ENCODE peak calls at places on chromosome 12, in four cellular contexts. Z is Karpas-422, L is HCT116, N is GM23338. E is an unnamed sample. For H4K20me1, the result is how much of the 10 kb centered on the place peaks cover.

GRCh38 chr12:96500686-96501085 is 11.3 kb downstream of the CFAP54 start:
- DNase-seq in L (no peak), N (no peak), Z (peak), E (peak)

GRCh38 chr12:64625243-64626077 is 15.2 kb downstream of the RASSF3 start:
- DNase-seq in L (peak), N (no peak), Z (peak), E (peak)

GRCh38 chr12:127115468-127116035 is 1151.4 kb upstream of the TMEM132C start:
- DNase-seq in L (no peak), N (no peak), Z (no peak), E (no peak)

GRCh38 chr12:8081228-8081920 is 700 bp upstream of the NECAP1 start:
- DNase-seq in N (no peak), L (no peak), Z (peak), E (peak)

GRCh38 chr12:77133566-77133965 is 68.2 kb upstream of the E2F7 start:
- DNase-seq in L (no peak), N (peak), Z (peak), E (peak)

GRCh38 chr12:120833849-120834248 is 70.3 kb downstream of the SPPL3 start:
- DNase-seq in Z (no peak), N (no peak), L (no peak), E (no peak)

GRCh38 chr12:51951843-51952722 is 584 bp downstream of the ACVR1B start:
- DNase-seq in Z (peak), L (no peak), N (peak), E (peak)

GRCh38 chr12:110010853-110011835 is 11.9 kb downstream of the ANKRD13A start:
- DNase-seq in Z (peak), L (no peak), N (no peak), E (peak)

GRCh38 chr12:108838194-108839010 is 19.0 kb downstream of the SSH1 start:
- DNase-seq in L (peak), Z (no peak), N (peak), E (no peak)

GRCh38 chr12:85633491-85633890 is 202.7 kb downstream of the RASSF9 start:
- DNase-seq in Z (no peak), L (no peak), N (no peak), E (no peak)

GRCh38 chr12:102966200-102966941 is 8.9 kb downstream of the ASCL1 start:
- DNase-seq in Z (no peak), N (no peak), L (no peak), E (no peak)

GRCh38 chr12:90953956-90954421 is 987 bp downstream of the CCER1 start:
- DNase-seq in Z (peak), N (peak), L (no peak), E (peak)

GRCh38 chr12:66550626-66551025 is 128.2 kb downstream of the GRIP1 start:
- DNase-seq in Z (no peak), L (no peak), N (no peak), E (peak)

GRCh38 chr12:128702344-128702743 is 121.4 kb downstream of the SLC15A4 start:
- DNase-seq in L (no peak), Z (no peak), N (no peak), E (no peak)

GRCh38 chr12:106841471-106842302 is 67.2 kb downstream of the RIC8B start:
- DNase-seq in L (peak), Z (peak), N (peak), E (peak)

GRCh38 chr12:7188557-7189397 is 709 bp upstream of the PEX5 start:
- DNase-seq in N (peak), Z (peak), L (peak), E (peak)

GRCh38 chr12:91400249-91400648 is 217.6 kb upstream of the DCN start:
- DNase-seq in L (no peak), Z (no peak), N (no peak), E (no peak)

GRCh38 chr12:9133243-9133938 is 17.7 kb upstream of the A2M start:
- DNase-seq in L (no peak), Z (no peak), N (no peak), E (no peak)

GRCh38 chr12:69648476-69648875 is 37.8 kb upstream of the LRRC10 start:
- DNase-seq in N (no peak), L (no peak), Z (no peak), E (no peak)

GRCh38 chr12:47722926-47723631 is 2.2 kb downstream of the ENDOU start:
- DNase-seq in Z (no peak), L (no peak), N (no peak), E (no peak)

GRCh38 chr12:57637364-57637763 is 4.4 kb upstream of the B4GALNT1 start:
- DNase-seq in N (no peak), L (no peak), Z (peak), E (peak)

GRCh38 chr12:3543826-3544225 is 52.8 kb downstream of the PRMT8 start:
- DNase-seq in N (no peak), Z (no peak), L (no peak), E (no peak)

GRCh38 chr12:48340891-48341290 is 9.8 kb downstream of the ZNF641 start:
- DNase-seq in L (no peak), N (no peak), Z (no peak), E (no peak)

GRCh38 chr12:85057370-85057963 is 21.3 kb downstream of the LRRIQ1 start:
- DNase-seq in Z (peak), L (peak), N (peak), E (peak)

GRCh38 chr12:92784356-92784755 is 81.6 kb downstream of the PLEKHG7 start:
- DNase-seq in Z (no peak), L (no peak), N (no peak), E (no peak)

GRCh38 chr12:55681142-55682077 is 26.3 kb downstream of the ITGA7 start:
- DNase-seq in L (peak), N (peak), Z (no peak), E (no peak)

GRCh38 chr12:21774358-21775129 is at the start of gene KCNJ8:
- DNase-seq in Z (no peak), N (peak), L (no peak), E (no peak)

GRCh38 chr12:95802482-95803264 is 12.1 kb upstream of the NTN4 start:
- DNase-seq in N (no peak), Z (no peak), L (peak), E (no peak)

GRCh38 chr12:70576341-70577282 is 60.6 kb downstream of the PTPRB start:
- DNase-seq in L (peak), N (peak), Z (peak), E (peak)

GRCh38 chr12:38921025-38921677 is 15.8 kb upstream of the CPNE8 start:
- DNase-seq in Z (peak), L (peak), N (peak), E (peak)

GRCh38 chr12:16094437-16094836 is 183.0 kb downstream of the SLC15A5 start:
- DNase-seq in L (no peak), N (no peak), Z (no peak), E (no peak)

GRCh38 chr12:50220357-50221061 is 53.3 kb upstream of the CERS5 start:
- DNase-seq in Z (peak), L (no peak), N (no peak), E (peak)

GRCh38 chr12:19183121-19183838 is 53.7 kb downstream of the PLEKHA5 start:
- DNase-seq in L (no peak), Z (peak), N (peak), E (no peak)

GRCh38 chr12:24748326-24748725 is 200.6 kb downstream of the BCAT1 start:
- DNase-seq in L (no peak), N (peak), Z (no peak), E (no peak)

GRCh38 chr12:113040722-113041168 is 15.8 kb upstream of the DTX1 start:
- DNase-seq in Z (no peak), L (peak), N (no peak), E (no peak)

GRCh38 chr12:2669560-2669959 is 125.2 kb upstream of the FKBP4 start:
- DNase-seq in Z (no peak), N (no peak), L (no peak), E (no peak)

GRCh38 chr12:52788876-52789636 is 6.9 kb downstream of the KRT3 start:
- DNase-seq in Z (no peak), N (no peak), L (no peak), E (no peak)

GRCh38 chr12:4441355-4442330 is 4.0 kb downstream of the FGF6 start:
- DNase-seq in Z (peak), L (no peak), N (peak), E (no peak)

GRCh38 chr12:52212701-52213540 is 20.1 kb upstream of the KRT7 start:
- DNase-seq in N (no peak), L (no peak), Z (no peak), E (no peak)

GRCh38 chr12:123268850-123269249 is 2.8 kb downstream of the CDK2AP1 start:
- DNase-seq in N (no peak), L (no peak), Z (no peak), E (no peak)
- H4K20me1 ChIP-seq in N (under half), L (under half), Z (under half), E (under half)

GRCh38 chr12:124854637-124855184 is 9.0 kb downstream of the SCARB1 start:
- DNase-seq in L (no peak), Z (no peak), N (no peak), E (no peak)

GRCh38 chr12:124855275-124855957 is 8.2 kb downstream of the SCARB1 start:
- DNase-seq in Z (no peak), L (no peak), N (no peak), E (no peak)

GRCh38 chr12:124856842-124857178 is 6.9 kb downstream of the SCARB1 start:
- DNase-seq in Z (no peak), L (no peak), N (no peak), E (no peak)

GRCh38 chr12:124856132-124856841 is 7.4 kb downstream of the SCARB1 start:
- DNase-seq in Z (no peak), L (no peak), N (peak), E (peak)

GRCh38 chr12:124857921-124858461 is 5.7 kb downstream of the SCARB1 start:
- DNase-seq in N (no peak), L (no peak), Z (no peak), E (no peak)
- H4K20me1 ChIP-seq in N (under half), L (under half), Z (under half), E (under half)

DNA sequence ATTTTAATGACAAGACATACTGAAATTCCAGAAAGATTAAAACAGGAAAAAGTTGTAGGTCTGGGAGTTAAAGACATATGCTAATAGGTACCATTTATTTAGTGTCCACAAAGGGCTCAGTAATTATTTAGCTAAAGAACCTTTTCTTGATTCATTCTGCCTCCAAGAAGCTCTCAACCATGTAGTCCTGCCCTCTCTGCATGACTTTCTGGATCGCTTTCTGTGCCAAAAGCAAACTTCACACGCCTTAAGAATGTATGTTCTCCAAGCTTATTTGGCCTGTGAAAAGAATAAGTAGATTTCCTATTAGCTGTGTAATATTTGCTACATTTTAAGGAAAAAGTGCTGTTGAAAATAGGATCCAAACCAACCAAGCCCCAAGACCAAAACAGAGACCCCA is 291.7 kb downstream of the C12orf75 start:
- DNase-seq in L (no peak), N (no peak), Z (no peak), E (no peak)
- H4K20me1 ChIP-seq in L (under half), N (under half), Z (under half), E (under half)

GRCh38 chr12:54026640-54027441 is 1.4 kb upstream of the HOXC6 start:
- DNase-seq in L (no peak), Z (no peak), N (no peak), E (no peak)
- H4K20me1 ChIP-seq in L (under half), Z (under half), N (half or more), E (under half)